ENCODE peak calls at places on chromosomes 1 and 21, in nine cellular contexts. C is neural crest cell; I is CD4-positive, alpha-beta T cell; G is BJ; K is tibial nerve; X is breast epithelium; L is heart right ventricle; Y is transverse colon; T is thoracic aorta. O is an unnamed sample.

GRCh38 chr1:20400341-20401177 is 85.5 kb downstream of the CAMK2N1 start:
- DNase-seq in C (no peak), I (no peak), G (no peak), K (no peak), X (peak), L (no peak), Y (no peak), T (no peak), O (no peak)

GRCh38 chr1:219666242-219666641 is 53.3 kb upstream of the ZC3H11B start:
- DNase-seq in C (no peak), I (no peak), G (no peak), K (no peak), X (no peak), L (no peak), Y (no peak), T (no peak), O (no peak)

GRCh38 chr1:247906504-247907047 is 11.2 kb downstream of the OR2W3 start:
- DNase-seq in C (no peak), I (no peak), G (peak), K (no peak), X (no peak), L (no peak), Y (peak), T (no peak), O (no peak)

GRCh38 chr1:202237052-202237451 is 43.5 kb downstream of the LGR6 start:
- DNase-seq in C (peak), I (no peak), G (no peak), K (no peak), X (no peak), L (no peak), Y (peak), T (no peak), O (no peak)

GRCh38 chr1:33181038-33181861 is 593 bp downstream of the TRIM62 start:
- DNase-seq in C (peak), I (peak), G (no peak), K (no peak), X (no peak), L (peak), Y (peak), T (no peak), O (no peak)

GRCh38 chr1:81954388-81955023 is 153.8 kb downstream of the ADGRL2 start:
- DNase-seq in C (no peak), I (no peak), G (no peak), K (no peak), X (no peak), L (no peak), Y (no peak), T (no peak), O (no peak)

GRCh38 chr1:21823206-21823979 is 11.3 kb downstream of the LDLRAD2 start:
- DNase-seq in C (no peak), I (no peak), G (no peak), K (no peak), X (no peak), L (no peak), Y (no peak), T (no peak), O (no peak)

GRCh38 chr1:111690306-111690617 is 48.9 kb downstream of the INKA2 start:
- DNase-seq in C (no peak), I (no peak), G (peak), K (no peak), X (no peak), L (peak), Y (peak), T (peak), O (peak)

DNA sequence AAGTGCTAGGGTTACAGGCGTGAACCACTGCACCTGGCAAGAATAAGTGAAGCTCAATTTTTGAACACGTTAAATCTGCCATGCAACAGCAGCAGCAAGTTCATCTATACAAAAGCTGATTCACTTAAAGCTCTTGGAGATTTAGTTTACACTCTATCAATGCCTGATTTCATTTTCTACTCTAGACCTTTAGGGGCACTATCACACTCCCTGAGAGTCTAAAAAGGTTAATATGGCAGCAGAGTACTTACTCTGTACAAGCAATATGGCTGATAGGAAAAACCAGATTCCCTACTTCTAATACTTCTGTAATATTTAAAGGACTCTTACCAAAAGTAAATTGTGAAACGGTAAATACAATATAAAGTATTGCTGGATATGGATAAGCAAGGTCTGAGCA is 4.8 kb downstream of the RBM34 start:
- DNase-seq in C (no peak), I (no peak), G (no peak), K (no peak), X (no peak), L (no peak), Y (no peak), T (no peak), O (no peak)
- TF ChIP-seq CTCF in C (no peak), I (no peak), G (no peak), K (no peak), X (no peak), L (no peak), Y (no peak), T (no peak), O (no peak)

GRCh38 chr21:32802954-32803353 is 31.4 kb upstream of the PAXBP1 start:
- DNase-seq in C (no peak), I (no peak), G (no peak), K (no peak), X (no peak), L (no peak), Y (no peak), T (no peak), O (no peak)

GRCh38 chr21:32812035-32812434 is 40.5 kb upstream of the PAXBP1 start:
- DNase-seq in C (no peak), I (no peak), G (no peak), K (no peak), X (no peak), L (no peak), Y (no peak), T (no peak), O (no peak)

GRCh38 chr21:32803651-32804050 is 32.1 kb upstream of the PAXBP1 start:
- DNase-seq in C (no peak), I (no peak), G (no peak), K (no peak), X (no peak), L (no peak), Y (no peak), T (no peak), O (no peak)

GRCh38 chr21:32806810-32807386 is 35.3 kb upstream of the PAXBP1 start:
- DNase-seq in C (no peak), I (no peak), G (no peak), K (no peak), X (no peak), L (no peak), Y (no peak), T (no peak), O (no peak)

GRCh38 chr21:32807717-32808380 is 36.3 kb upstream of the PAXBP1 start:
- DNase-seq in C (no peak), I (no peak), G (no peak), K (no peak), X (no peak), L (no peak), Y (peak), T (no peak), O (no peak)
- TF ChIP-seq CTCF in C (no peak), I (no peak), G (no peak), K (no peak), X (no peak), L (no peak), Y (no peak), T (no peak), O (no peak)

GRCh38 chr1:47469910-47470309 is 32.1 kb downstream of the FOXD2 start:
- DNase-seq in C (no peak), I (no peak), G (no peak), K (no peak), X (no peak), L (no peak), Y (no peak), T (no peak), O (no peak)
- TF ChIP-seq CTCF in C (no peak), I (no peak), G (no peak), K (no peak), X (no peak), L (no peak), Y (no peak), T (no peak), O (no peak)

GRCh38 chr1:227257964-227258363 is 60.3 kb downstream of the CDC42BPA start:
- DNase-seq in C (no peak), I (no peak), G (no peak), K (no peak), X (no peak), L (no peak), Y (no peak), T (no peak), O (no peak)
- TF ChIP-seq CTCF in C (no peak), I (no peak), G (no peak), K (no peak), X (no peak), L (no peak), Y (no peak), T (no peak), O (no peak)

GRCh38 chr1:56967355-56967754 is 1.5 kb upstream of the C8B start:
- DNase-seq in C (no peak), I (no peak), G (no peak), K (no peak), X (no peak), L (no peak), Y (no peak), T (no peak), O (no peak)

GRCh38 chr1:56968878-56969495 is 3.2 kb upstream of the C8B start:
- DNase-seq in C (no peak), I (no peak), G (no peak), K (no peak), X (no peak), L (no peak), Y (no peak), T (no peak), O (no peak)

GRCh38 chr1:56966698-56966999 is 834 bp upstream of the C8B start:
- DNase-seq in C (no peak), I (no peak), G (no peak), K (no peak), X (no peak), L (no peak), Y (no peak), T (no peak), O (no peak)

GRCh38 chr1:56965916-56966697 is at the start of gene C8B:
- DNase-seq in C (no peak), I (no peak), G (no peak), K (no peak), X (no peak), L (no peak), Y (no peak), T (no peak), O (no peak)

GRCh38 chr1:56967900-56968832 is 2.4 kb upstream of the C8B start:
- DNase-seq in C (peak), I (no peak), G (no peak), K (no peak), X (no peak), L (peak), Y (no peak), T (no peak), O (no peak)
- TF ChIP-seq CTCF in C (peak), I (no peak), G (peak), K (no peak), X (no peak), L (no peak), Y (no peak), T (peak), O (peak)

GRCh38 chr1:155322571-155322952 is 1.9 kb downstream of the RUSC1 start:
- DNase-seq in C (peak), I (no peak), G (no peak), K (no peak), X (no peak), L (peak), Y (no peak), T (no peak), O (no peak)

GRCh38 chr1:155321577-155322497 is 1.1 kb downstream of the RUSC1 start:
- DNase-seq in C (no peak), I (no peak), G (no peak), K (no peak), X (no peak), L (no peak), Y (no peak), T (no peak), O (no peak)

GRCh38 chr1:155323729-155324040 is 3.0 kb downstream of the RUSC1 start:
- DNase-seq in C (peak), I (peak), G (peak), K (peak), X (peak), L (peak), Y (peak), T (no peak), O (peak)

GRCh38 chr1:155324041-155324716 is 3.5 kb downstream of the RUSC1 start:
- DNase-seq in C (peak), I (peak), G (peak), K (peak), X (peak), L (peak), Y (peak), T (peak), O (peak)

GRCh38 chr1:155322953-155323728 is 2.4 kb downstream of the RUSC1 start:
- DNase-seq in C (peak), I (peak), G (peak), K (peak), X (peak), L (peak), Y (peak), T (peak), O (peak)
- TF ChIP-seq CTCF in C (peak), I (peak), G (peak), K (peak), X (peak), L (peak), Y (peak), T (peak), O (peak)